ENCODE peak calls at places on chromosomes 3 and 15, in eight cellular contexts. Z, C, N, J, H, T, P and G are unnamed samples.

GRCh38 chr15:52232327-52232726 is 41.1 kb upstream of the GNB5 start:
- DNase-seq in Z (no peak), P (no peak), J (no peak), C (no peak), H (no peak), N (no peak), T (no peak), G (no peak)

GRCh38 chr3:46284981-46285683 is 42.9 kb downstream of the CCR3 start:
- DNase-seq in T (no peak), N (no peak), C (no peak), H (no peak), P (no peak), J (no peak), Z (no peak), G (peak)

GRCh38 chr3:52633786-52634185 is 51.9 kb downstream of the PBRM1 start:
- DNase-seq in J (no peak), H (no peak), T (no peak), Z (peak), N (no peak), P (no peak), C (no peak), G (no peak)

GRCh38 chr3:120172070-120172469 is 77.8 kb upstream of the GSK3B start:
- DNase-seq in C (no peak), P (no peak), J (peak), Z (peak), H (no peak), T (no peak), N (no peak), G (no peak)

GRCh38 chr3:126538316-126538715 is 14.4 kb downstream of the CHST13 start:
- DNase-seq in Z (no peak), H (no peak), C (no peak), P (no peak), T (no peak), N (no peak), J (no peak), G (no peak)

GRCh38 chr3:72299321-72299802 is 514.4 kb upstream of the PROK2 start:
- DNase-seq in H (no peak), N (no peak), Z (peak), C (no peak), P (no peak), J (no peak), T (no peak), G (no peak)

GRCh38 chr3:128174645-128175590 is 21.6 kb downstream of the EEFSEC start:
- DNase-seq in Z (no peak), J (no peak), T (no peak), C (peak), N (no peak), H (no peak), P (no peak), G (peak)

GRCh38 chr3:130893240-130894129 is at the start of gene ATP2C1:
- DNase-seq in Z (peak), C (peak), H (peak), P (peak), J (peak), T (peak), N (peak), G (peak)

GRCh38 chr3:194871864-194872668 is 186.4 kb downstream of the FAM43A start:
- DNase-seq in Z (peak), N (no peak), J (no peak), H (peak), C (peak), P (no peak), T (no peak), G (peak)

GRCh38 chr15:98599911-98600685 is 48.2 kb upstream of the IGF1R start:
- DNase-seq in N (no peak), J (no peak), C (no peak), H (no peak), Z (peak), T (no peak), P (no peak), G (no peak)

GRCh38 chr15:78810377-78811123 is 714 bp downstream of the ADAMTS7 start:
- DNase-seq in C (no peak), H (no peak), Z (peak), N (peak), T (no peak), P (no peak), J (no peak), G (peak)

GRCh38 chr3:127427169-127427655 is 139.4 kb upstream of the PRR20G start:
- DNase-seq in J (no peak), H (no peak), T (no peak), C (no peak), N (no peak), Z (no peak), P (no peak), G (no peak)

GRCh38 chr15:92306662-92307061 is 87.0 kb upstream of the ST8SIA2 start:
- DNase-seq in J (no peak), H (no peak), C (no peak), P (no peak), N (no peak), Z (no peak), T (no peak), G (peak)

GRCh38 chr3:172280406-172281051 is 167.7 kb downstream of the GHSR start:
- DNase-seq in H (no peak), P (no peak), C (no peak), N (no peak), T (no peak), J (peak), Z (peak), G (no peak)

GRCh38 chr3:11145888-11146287 is 8.4 kb upstream of the HRH1 start:
- DNase-seq in C (no peak), Z (peak), P (no peak), H (no peak), J (peak), T (no peak), N (no peak), G (no peak)

GRCh38 chr3:187610926-187611545 is 59.2 kb downstream of the SST start:
- DNase-seq in Z (peak), P (no peak), C (no peak), T (no peak), N (no peak), J (no peak), H (no peak), G (no peak)

GRCh38 chr3:195268608-195269309 is 2.2 kb downstream of the XXYLT1 start:
- DNase-seq in J (no peak), T (no peak), C (no peak), N (no peak), Z (no peak), H (no peak), P (no peak), G (no peak)

GRCh38 chr3:172125963-172126403 is 86.6 kb downstream of the FNDC3B start:
- DNase-seq in N (peak), H (no peak), Z (peak), T (peak), P (no peak), C (no peak), J (peak), G (no peak)

GRCh38 chr15:88878720-88879184 is 16.6 kb downstream of the HAPLN3 start:
- DNase-seq in Z (peak), P (no peak), H (no peak), N (peak), T (no peak), J (no peak), C (peak), G (peak)

GRCh38 chr15:99704444-99704838 is 28.8 kb downstream of the LYSMD4 start:
- DNase-seq in Z (peak), J (peak), T (peak), H (peak), C (peak), N (no peak), P (peak), G (peak)

GRCh38 chr3:57281710-57282109 is 10.8 kb downstream of the ASB14 start:
- DNase-seq in P (no peak), C (no peak), H (no peak), T (no peak), N (no peak), J (no peak), Z (peak), G (peak)

GRCh38 chr3:50174517-50174895 is 16.9 kb upstream of the GNAT1 start:
- DNase-seq in T (no peak), C (no peak), J (no peak), P (no peak), Z (no peak), N (no peak), H (no peak), G (no peak)

GRCh38 chr3:52036222-52036694 is 20.1 kb downstream of the DUSP7 start:
- DNase-seq in C (no peak), J (no peak), H (no peak), P (no peak), T (no peak), N (no peak), Z (no peak), G (no peak)

GRCh38 chr3:185983495-185984141 is 45.8 kb upstream of the TRA2B start:
- DNase-seq in Z (peak), T (peak), J (peak), C (peak), H (peak), N (peak), P (peak), G (peak)

GRCh38 chr3:126494204-126494603 is 18.5 kb upstream of the ZXDC start:
- DNase-seq in H (no peak), J (no peak), N (no peak), C (no peak), Z (no peak), P (no peak), T (no peak), G (no peak)

GRCh38 chr3:186235554-186235953 is 126.5 kb downstream of the DGKG start:
- DNase-seq in H (no peak), J (no peak), N (no peak), P (no peak), Z (no peak), T (no peak), C (no peak), G (no peak)

GRCh38 chr3:25252291-25252690 is 175.8 kb upstream of the RARB start:
- DNase-seq in Z (no peak), H (no peak), P (no peak), J (no peak), N (no peak), C (no peak), T (no peak), G (no peak)

GRCh38 chr3:16147226-16147625 is 27.3 kb upstream of the GALNT15 start:
- DNase-seq in C (no peak), P (no peak), J (no peak), T (no peak), N (no peak), Z (peak), H (no peak), G (no peak)

GRCh38 chr3:148203263-148204010 is 494.3 kb upstream of the AGTR1 start:
- DNase-seq in Z (peak), C (no peak), H (no peak), J (no peak), P (no peak), T (no peak), N (no peak), G (no peak)

GRCh38 chr3:196219970-196220311 is 3.6 kb downstream of the SLC51A start:
- DNase-seq in J (no peak), N (no peak), H (no peak), C (no peak), Z (no peak), P (no peak), T (no peak), G (no peak)

GRCh38 chr15:25862087-25862468 is 1.0 kb downstream of the ATP10A start:
- DNase-seq in J (no peak), N (no peak), C (no peak), P (no peak), Z (no peak), H (no peak), T (no peak), G (no peak)